ENCODE peak calls at places on chromosomes 1 and 21, in four cellular contexts. W is heart left ventricle, F is cardiac muscle cell, X is sigmoid colon. B is an unnamed sample. For H3K27me3, the result is how much of the 10 kb centered on the place peaks cover.

GRCh38 chr1:6988796-6989195 is 203.5 kb downstream of the CAMTA1 start:
- DNase-seq in W (no peak), F (no peak), X (no peak), B (no peak)

GRCh38 chr1:79441243-79441642 is 434.7 kb upstream of the ADGRL4 start:
- DNase-seq in W (no peak), F (no peak), X (no peak), B (no peak)

GRCh38 chr21:40204956-40205355 is 337.7 kb downstream of the PCP4 start:
- DNase-seq in W (no peak), F (no peak), X (no peak), B (no peak)

GRCh38 chr1:9877962-9878361 is 32.1 kb downstream of the CTNNBIP1 start:
- DNase-seq in W (no peak), F (no peak), X (no peak), B (no peak)

GRCh38 chr21:36694041-36694515 is 4.8 kb upstream of the SIM2 start:
- DNase-seq in W (no peak), F (no peak), X (no peak), B (no peak)

GRCh38 chr1:58200437-58200836 is 346.1 kb downstream of the OMA1 start:
- DNase-seq in W (no peak), F (no peak), X (no peak), B (no peak)

GRCh38 chr1:7249516-7249915 is 464.3 kb downstream of the CAMTA1 start:
- DNase-seq in W (no peak), F (no peak), X (no peak), B (no peak)

GRCh38 chr1:241736387-241736786 is 84.3 kb downstream of the WDR64 start:
- DNase-seq in W (no peak), F (no peak), X (no peak), B (no peak)

GRCh38 chr21:44496900-44497550 is 41.7 kb downstream of the LRRC3 start:
- DNase-seq in W (no peak), F (peak), X (no peak), B (no peak)

GRCh38 chr1:47999097-47999496 is 1.9 kb upstream of the TRABD2B start:
- DNase-seq in W (no peak), F (peak), X (no peak), B (no peak)

GRCh38 chr1:222754386-222755139 is 17.6 kb downstream of the FAM177B start:
- DNase-seq in W (peak), F (no peak), X (peak), B (peak)

DNA sequence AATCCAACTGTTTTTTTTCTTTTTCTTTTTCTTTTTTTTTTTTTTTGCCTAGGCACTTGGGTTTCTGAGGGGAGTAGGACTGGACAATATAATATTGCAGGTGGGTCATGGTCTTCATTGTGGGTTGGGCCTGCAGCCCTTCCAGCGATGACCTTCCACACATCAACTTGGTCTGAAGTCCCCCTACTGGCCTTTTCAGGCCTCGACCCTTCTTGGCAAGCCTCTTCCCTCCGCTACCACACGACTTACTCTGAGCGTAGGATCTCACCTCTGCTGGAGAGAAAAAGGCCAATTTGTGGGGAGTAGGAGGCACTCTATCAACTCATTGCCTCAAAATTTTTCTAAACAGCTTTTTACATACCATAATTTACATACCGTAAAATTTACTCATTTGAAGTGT is 51.1 kb upstream of the GRIK3 start:
- DNase-seq in W (no peak), F (peak), X (no peak), B (no peak)
- TF ChIP-seq CTCF in W (no peak), F (no peak), X (no peak), B (no peak)

GRCh38 chr1:63506782-63507181 is 16.2 kb downstream of the ITGB3BP start:
- DNase-seq in W (no peak), F (no peak), X (no peak), B (no peak)
- H3K27me3 ChIP-seq in W (under half), F (under half), X (under half), B (under half)

GRCh38 chr1:33599516-33600115 is 127.2 kb downstream of the ZSCAN20 start:
- DNase-seq in W (no peak), F (no peak), X (no peak), B (no peak)

GRCh38 chr1:33601751-33602150 is 129.3 kb downstream of the ZSCAN20 start:
- DNase-seq in W (no peak), F (no peak), X (no peak), B (no peak)

GRCh38 chr1:33607444-33608005 is 135.1 kb downstream of the ZSCAN20 start:
- DNase-seq in W (no peak), F (no peak), X (no peak), B (no peak)

GRCh38 chr1:33606272-33606671 is 133.8 kb downstream of the ZSCAN20 start:
- DNase-seq in W (peak), F (no peak), X (no peak), B (peak)

DNA sequence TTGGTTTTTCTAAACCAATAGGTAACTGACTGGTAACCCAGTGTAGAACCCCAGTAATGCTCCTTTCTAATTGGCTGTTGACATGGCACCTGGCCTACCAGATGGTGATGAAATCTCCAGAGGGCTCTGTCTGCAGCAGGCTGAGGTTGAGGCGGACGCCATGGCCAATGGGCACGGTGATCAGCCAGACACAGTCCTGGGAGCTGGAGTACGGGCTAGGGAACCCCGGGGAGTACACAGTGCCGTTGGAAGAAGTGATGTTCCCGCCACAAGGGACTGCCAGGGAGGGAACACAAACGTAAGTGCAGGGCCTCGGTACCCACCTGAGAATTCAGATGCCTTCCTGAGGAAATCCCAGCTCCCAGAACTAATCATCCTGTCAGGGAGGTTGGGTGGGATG is 129.8 kb downstream of the ZSCAN20 start:
- DNase-seq in W (no peak), F (no peak), X (no peak), B (no peak)
- TF ChIP-seq CTCF in W (no peak), F (no peak), X (no peak), B (no peak)

DNA sequence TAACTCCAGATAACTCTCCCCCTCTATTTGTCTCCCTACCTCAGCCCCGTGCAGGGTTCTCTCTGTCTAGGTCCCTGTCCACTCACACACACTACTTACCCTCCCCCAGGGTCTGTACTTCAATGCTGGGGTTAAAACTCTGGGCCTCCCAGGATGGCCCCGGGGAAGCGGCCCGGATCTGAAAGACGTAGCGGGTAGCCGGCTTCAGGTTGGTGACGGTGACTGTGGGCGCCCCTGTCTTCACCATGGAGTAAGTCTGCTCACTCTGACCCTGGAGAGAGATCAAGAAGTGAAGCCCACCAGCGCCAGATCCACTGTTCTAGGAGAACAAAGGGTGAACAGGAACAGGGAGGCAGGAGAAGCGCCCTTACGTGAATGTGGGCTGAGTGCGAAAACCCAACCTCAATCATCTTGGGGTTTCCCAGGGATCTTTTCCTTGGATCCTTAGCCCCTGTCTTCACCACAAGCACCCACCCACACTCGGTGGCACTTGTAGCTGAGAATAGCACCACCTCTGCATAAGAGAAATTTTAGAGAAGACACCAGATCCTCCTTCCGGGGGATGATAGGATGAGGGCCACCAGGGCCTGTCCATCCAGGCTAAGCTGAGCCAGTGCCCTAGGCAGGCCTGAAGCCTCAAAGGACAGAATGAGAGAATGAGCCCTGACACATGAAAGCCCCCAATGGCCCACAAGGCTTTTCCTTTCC is 33.5 kb downstream of the EPHA10 start:
- DNase-seq in W (no peak), F (no peak), X (no peak), B (no peak)
- H3K27me3 ChIP-seq in W (under half), F (half or more), X (under half), B (half or more)

GRCh38 chr1:183915634-183916510 is 111.0 kb downstream of the RGL1 start:
- DNase-seq in W (peak), F (peak), X (peak), B (peak)

GRCh38 chr1:183922197-183922596 is 115.3 kb downstream of the COLGALT2 start:
- DNase-seq in W (no peak), F (no peak), X (no peak), B (no peak)

GRCh38 chr1:183920651-183921050 is 115.7 kb downstream of the RGL1 start:
- DNase-seq in W (no peak), F (no peak), X (no peak), B (no peak)

GRCh38 chr1:183914891-183915290 is 110.0 kb downstream of the RGL1 start:
- DNase-seq in W (no peak), F (no peak), X (no peak), B (no peak)

GRCh38 chr1:183918589-183918988 is 113.7 kb downstream of the RGL1 start:
- DNase-seq in W (no peak), F (no peak), X (no peak), B (no peak)
- TF ChIP-seq CTCF in W (no peak), F (no peak), X (no peak), B (no peak)

GRCh38 chr1:63318255-63319068 is 3.9 kb upstream of the FOXD3 start:
- DNase-seq in W (no peak), F (no peak), X (no peak), B (no peak)
- H3K27me3 ChIP-seq in W (half or more), F (half or more), X (half or more), B (half or more)

GRCh38 chr1:3905266-3905952 is 5.3 kb upstream of the C1orf174 start:
- DNase-seq in W (no peak), F (no peak), X (peak), B (no peak)

GRCh38 chr1:3906672-3907020 is 6.6 kb upstream of the C1orf174 start:
- DNase-seq in W (no peak), F (no peak), X (peak), B (no peak)

GRCh38 chr1:3907621-3908165 is 7.6 kb upstream of the C1orf174 start:
- DNase-seq in W (no peak), F (no peak), X (peak), B (no peak)

GRCh38 chr1:3905953-3906671 is 6.0 kb upstream of the C1orf174 start:
- DNase-seq in W (no peak), F (no peak), X (peak), B (no peak)

DNA sequence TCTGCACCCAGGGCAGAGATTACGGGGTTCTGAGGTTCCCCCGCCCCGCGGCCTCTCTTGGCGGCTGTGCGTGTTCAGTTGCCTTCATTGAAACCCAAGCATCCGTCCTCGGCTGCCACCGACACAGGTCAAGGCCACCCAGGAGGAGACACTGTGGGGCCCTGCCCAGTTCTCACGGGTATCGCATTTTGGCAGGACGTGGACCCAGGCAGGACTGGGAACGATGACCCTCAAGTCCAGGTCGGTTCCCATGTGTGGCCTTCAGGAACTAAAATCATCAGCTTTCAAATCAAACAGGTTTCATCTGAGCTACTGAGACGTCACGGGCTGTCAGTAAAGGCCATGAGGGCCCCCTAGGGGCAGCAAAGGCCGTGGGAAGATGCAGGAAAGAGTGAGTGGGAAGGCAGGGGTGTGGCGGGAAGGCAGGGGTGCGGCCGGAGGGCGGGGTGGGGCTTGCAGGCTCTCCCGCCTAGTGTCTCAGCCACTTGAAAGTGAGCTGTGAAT is 7.0 kb upstream of the C1orf174 start:
- DNase-seq in W (no peak), F (no peak), X (peak), B (no peak)
- TF ChIP-seq CTCF in W (no peak), F (no peak), X (no peak), B (peak)

GRCh38 chr1:23400324-23401110 is 24.0 kb downstream of the TCEA3 start:
- DNase-seq in W (no peak), F (no peak), X (peak), B (no peak)

GRCh38 chr1:23403038-23403336 is 21.6 kb downstream of the TCEA3 start:
- DNase-seq in W (no peak), F (no peak), X (no peak), B (no peak)

GRCh38 chr1:23402286-23403037 is 22.1 kb downstream of the TCEA3 start:
- DNase-seq in W (no peak), F (no peak), X (no peak), B (no peak)

GRCh38 chr1:23403355-23403734 is 21.2 kb downstream of the TCEA3 start:
- DNase-seq in W (no peak), F (no peak), X (no peak), B (no peak)

DNA sequence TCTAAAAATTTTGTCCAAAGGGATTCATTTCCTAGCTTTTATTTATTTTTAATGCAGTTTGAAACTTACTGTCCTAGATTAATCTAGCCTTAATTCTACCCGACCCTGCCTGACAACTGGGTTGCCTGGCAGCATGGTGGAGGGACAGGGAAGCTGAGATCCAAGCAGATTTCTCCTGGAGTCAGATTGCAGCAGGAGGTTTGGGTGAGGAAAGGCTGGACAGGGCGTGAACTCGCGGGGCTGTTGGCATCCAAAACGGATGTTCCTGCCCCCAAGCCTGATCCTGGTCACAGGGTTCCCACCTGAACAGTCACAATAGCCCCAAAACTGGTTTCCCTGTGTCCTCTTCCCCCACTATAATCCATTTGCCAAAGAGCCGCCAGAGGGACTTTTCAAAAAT is 23.2 kb downstream of the TCEA3 start:
- DNase-seq in W (no peak), F (no peak), X (no peak), B (no peak)
- H3K27me3 ChIP-seq in W (under half), F (under half), X (under half), B (under half)

GRCh38 chr1:119276558-119276957 is 92.0 kb upstream of the HAO2 start:
- DNase-seq in W (no peak), F (peak), X (no peak), B (no peak)
- TF ChIP-seq CTCF in W (no peak), F (no peak), X (no peak), B (no peak)

DNA sequence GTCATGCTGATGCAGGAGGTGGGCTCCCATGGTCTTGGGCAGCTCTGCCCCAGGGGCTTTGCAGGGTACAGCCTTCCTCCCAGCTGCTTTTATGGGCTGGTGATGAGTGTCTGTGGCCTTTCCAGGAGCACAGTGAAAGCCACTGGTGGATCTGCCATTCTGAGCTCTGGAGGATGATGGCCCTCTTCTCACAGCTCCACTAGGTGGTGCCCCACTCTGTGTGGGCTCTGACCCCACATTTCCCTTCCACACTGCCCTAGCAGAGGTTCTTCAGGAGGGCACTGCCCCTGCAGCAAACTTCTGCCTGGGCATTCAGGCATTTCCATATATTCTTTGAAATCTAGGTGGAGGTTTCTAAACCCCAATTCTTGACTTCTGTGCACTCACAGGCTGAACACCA is 1188.6 kb downstream of the MRPL39 start:
- DNase-seq in W (no peak), F (no peak), X (no peak), B (no peak)
- H3K27me3 ChIP-seq in W (under half), F (under half), X (under half), B (under half)

B was measured in left ventricle myocardium inferior.